ENCODE peak calls at places on chromosomes 4 and X, in five cellular contexts. Z is SK-N-SH, J is A549, E is GM23338, N is GM12878. C is an unnamed sample.

GRCh38 chr4:74094227-74094626 is 4.8 kb downstream of the CXCL2 start:
- DNase-seq in Z (no peak), J (no peak), E (no peak), N (no peak), C (no peak)

GRCh38 chr4:86011117-86011516 is 348.7 kb downstream of the MAPK10 start:
- DNase-seq in Z (no peak), J (no peak), E (no peak), N (no peak), C (no peak)

GRCh38 chr4:120088507-120088906 is 21.9 kb upstream of the MAD2L1 start:
- DNase-seq in Z (no peak), J (no peak), E (no peak), N (no peak), C (no peak)

GRCh38 chrX:21131786-21132185 is 242.4 kb upstream of the CNKSR2 start:
- DNase-seq in Z (no peak), J (no peak), E (no peak), N (no peak), C (no peak)

GRCh38 chr4:1330761-1331590 is 16.0 kb upstream of the UVSSA start:
- DNase-seq in Z (peak; percentile 36), J (no peak), E (no peak), N (no peak), C (no peak)

GRCh38 chrX:140821280-140821679 is 111.7 kb downstream of the LINC00632 start:
- DNase-seq in Z (no peak), J (no peak), E (peak; percentile 71), N (no peak), C (no peak)

GRCh38 chr4:1939664-1940509 is 68.7 kb downstream of the NSD2 start:
- DNase-seq in Z (no peak), J (no peak), E (no peak), N (no peak), C (no peak)

GRCh38 chr4:114563536-114564315 is 34.9 kb upstream of the UGT8 start:
- DNase-seq in Z (no peak), J (no peak), E (peak; percentile 24), N (no peak), C (no peak)

GRCh38 chr4:123398803-123399637 is 2.4 kb downstream of the SPRY1 start:
- DNase-seq in Z (peak; percentile 39), J (peak; percentile 22), E (peak; percentile 63), N (no peak), C (no peak)

GRCh38 chr4:41384992-41385391 is 128.3 kb downstream of the UCHL1 start:
- DNase-seq in Z (peak; percentile 61), J (no peak), E (no peak), N (no peak), C (no peak)

GRCh38 chr4:67770422-67770821 is 16.2 kb upstream of the GNRHR start:
- DNase-seq in Z (no peak), J (no peak), E (peak; percentile 37), N (no peak), C (no peak)

GRCh38 chr4:74523076-74523475 is 78.1 kb downstream of the AREG start:
- DNase-seq in Z (no peak), J (no peak), E (no peak), N (no peak), C (no peak)

DNA sequence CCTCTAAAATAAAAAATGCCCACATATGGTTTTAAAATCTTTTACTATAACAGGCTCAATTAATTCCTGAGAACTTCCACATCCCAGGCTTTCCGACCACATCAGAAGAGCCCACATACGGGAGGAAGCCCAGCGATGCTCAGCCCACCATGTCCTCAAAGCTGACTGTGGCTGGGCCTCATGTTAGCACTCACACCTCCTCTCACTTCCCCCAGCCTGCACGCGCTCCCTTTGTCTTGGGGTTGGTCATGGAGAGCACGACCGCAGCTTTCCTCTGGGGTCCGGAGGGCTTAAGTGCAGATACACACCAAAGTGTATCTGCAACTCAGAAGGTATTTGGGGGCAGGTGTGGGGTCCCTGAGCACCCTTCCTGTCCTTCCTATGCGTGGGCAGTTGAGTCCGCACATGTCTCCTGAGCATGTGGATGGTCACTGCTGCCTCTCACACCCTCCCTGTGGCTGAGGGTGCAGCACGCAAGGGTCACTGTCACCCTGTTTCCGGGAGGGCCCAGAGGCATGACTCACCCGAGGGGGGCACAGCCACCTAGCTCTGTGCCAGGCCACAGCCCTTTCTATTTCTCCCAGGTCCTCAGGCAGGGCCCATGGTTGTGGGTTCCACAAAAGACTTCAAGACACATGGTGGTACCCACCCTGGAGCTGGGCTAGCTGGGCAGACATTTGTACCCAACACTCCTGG is 21.2 kb downstream of the WDR1 start:
- DNase-seq in Z (no peak), J (no peak), E (no peak), N (no peak), C (no peak)
- TF ChIP-seq REST in Z (no peak), J (no peak), E (no peak), N (no peak), C (no peak)

GRCh38 chr4:4901877-4902276 is 42.4 kb downstream of the MSX1 start:
- DNase-seq in Z (no peak), J (no peak), E (peak; percentile 54), N (no peak), C (no peak)
- H3K27ac ChIP-seq in Z (no peak overlapping the region), J (no peak overlapping the region), E (no peak overlapping the region), N (no peak overlapping the region), C (no peak overlapping the region)

GRCh38 chrX:14946721-14947120 is 73.5 kb downstream of the MOSPD2 start:
- DNase-seq in Z (no peak), J (no peak), E (no peak), N (no peak), C (no peak)
- TF ChIP-seq REST in Z (no peak), J (no peak), E (no peak), N (no peak), C (no peak)

GRCh38 chrX:275967-276587 is 5.1 kb upstream of the PLCXD1 start:
- DNase-seq in Z (peak; percentile 86), J (peak; percentile 93), E (peak; percentile 90), N (no peak), C (no peak)

GRCh38 chrX:274904-275475 is 6.2 kb upstream of the PLCXD1 start:
- DNase-seq in Z (no peak), J (no peak), E (peak; percentile 86), N (no peak), C (no peak)

GRCh38 chrX:276588-277171 is 4.5 kb upstream of the PLCXD1 start:
- DNase-seq in Z (peak; percentile 62), J (peak; percentile 61), E (no peak), N (no peak), C (no peak)

GRCh38 chrX:270848-271367 is 10.3 kb upstream of the PLCXD1 start:
- DNase-seq in Z (no peak), J (no peak), E (peak; percentile 43), N (no peak), C (no peak)

GRCh38 chrX:275476-275966 is 5.7 kb upstream of the PLCXD1 start:
- DNase-seq in Z (no peak), J (no peak), E (no peak), N (no peak), C (no peak)
- H3K27ac ChIP-seq in Z (no peak overlapping the region), J (peak overlapping the region; percentile 70), E (no peak overlapping the region), N (no peak overlapping the region), C (no peak overlapping the region)

GRCh38 chr4:153512952-153513500 is 46.9 kb downstream of the TMEM131L start:
- DNase-seq in Z (no peak), J (no peak), E (no peak), N (no peak), C (no peak)
- TF ChIP-seq REST in Z (no peak), J (no peak), E (no peak), N (no peak), C (no peak)

GRCh38 chr4:142407569-142407968 is 438.5 kb downstream of the INPP4B start:
- DNase-seq in Z (no peak), J (no peak), E (peak; percentile 43), N (no peak), C (no peak)
- H3K27ac ChIP-seq in Z (peak overlapping the region; percentile 16), J (peak overlapping the region; percentile 91), E (no peak overlapping the region), N (no peak overlapping the region), C (peak overlapping the region; percentile 92)

DNA sequence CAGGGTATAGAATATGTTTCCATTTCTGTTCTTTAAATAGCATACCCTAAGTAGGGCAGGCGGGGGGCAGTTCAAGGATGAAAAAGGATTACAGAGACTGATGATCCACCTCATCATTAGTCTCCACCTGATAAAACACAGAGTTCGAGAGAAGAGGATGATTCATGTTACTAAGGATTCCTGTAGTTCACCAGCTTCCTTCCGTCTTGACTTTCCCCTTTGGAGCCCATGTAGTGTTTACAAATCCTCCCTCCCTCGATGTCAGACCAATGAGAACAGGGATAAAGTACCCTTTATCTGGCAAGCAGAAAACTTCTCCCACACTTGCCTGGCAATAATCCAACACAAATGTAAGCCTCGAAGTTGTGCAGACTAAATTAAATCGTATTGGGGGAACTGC is 526.3 kb upstream of the FAM241A start:
- DNase-seq in Z (no peak), J (no peak), E (no peak), N (no peak), C (no peak)
- TF ChIP-seq REST in Z (no peak), J (no peak), E (no peak), N (no peak), C (no peak)

C was measured in Panc1.